ENCODE peak calls at places on chromosomes 6 and 20, in five cellular contexts. K is ureter; R is CD8-positive, alpha-beta memory T cell; T is EL; Z is hippocampal formation. F is an unnamed sample.
A peak's percentile ranks its signal among the peaks of the same experiment; 100 is the strongest.

GRCh38 chr6:17589402-17590116 is 10.5 kb upstream of the FAM8A1 start:
- DNase-seq in K (no peak), R (no peak), T (peak; percentile 91), Z (peak; percentile 33), F (no peak)

GRCh38 chr20:45311589-45312211 is 3.6 kb upstream of the MATN4 start:
- DNase-seq in K (no peak), R (peak; percentile 30), T (peak; percentile 65), Z (no peak), F (no peak)

GRCh38 chr6:38676236-38676973 is 26.5 kb downstream of the GLO1 start:
- DNase-seq in K (no peak), R (no peak), T (no peak), Z (no peak), F (no peak)

GRCh38 chr6:31851485-31851832 is 11.2 kb downstream of the NEU1 start:
- DNase-seq in K (no peak), R (no peak), T (no peak), Z (no peak), F (no peak)

GRCh38 chr6:166156942-166157341 is 10.7 kb downstream of the TBXT start:
- DNase-seq in K (no peak), R (no peak), T (no peak), Z (peak; percentile 36), F (no peak)

GRCh38 chr20:32539063-32539816 is 45.9 kb downstream of the NOL4L start:
- DNase-seq in K (no peak), R (no peak), T (no peak), Z (no peak), F (no peak)

GRCh38 chr20:57840504-57841296 is 130.9 kb upstream of the PMEPA1 start:
- DNase-seq in K (no peak), R (no peak), T (no peak), Z (no peak), F (no peak)

GRCh38 chr20:11652128-11652527 is 265.6 kb upstream of the BTBD3 start:
- DNase-seq in K (no peak), R (no peak), T (no peak), Z (no peak), F (no peak)

GRCh38 chr6:54267798-54268197 is 40.4 kb upstream of the TINAG start:
- DNase-seq in K (no peak), R (no peak), T (peak; percentile 51), Z (no peak), F (peak; percentile 3)

GRCh38 chr6:94254689-94255088 is 835.3 kb upstream of the EPHA7 start:
- DNase-seq in K (no peak), R (no peak), T (no peak), Z (peak; percentile 20), F (no peak)